ENCODE peak calls at places on chromosomes 5 and 9, in five cellular contexts. V is right cardiac atrium, O is SK-N-SH, C is MM.1S, D is neural progenitor cell. T is an unnamed sample. For H3K27me3 and H3K9me3, the result is how much of the 10 kb centered on the place peaks cover.

GRCh38 chr5:29229461-29229860 is 1964.0 kb upstream of the CDH6 start:
- DNase-seq in V (no peak), O (no peak), C (no peak), D (no peak), T (no peak)

GRCh38 chr9:18587988-18588387 is 114.0 kb downstream of the ADAMTSL1 start:
- DNase-seq in V (no peak), O (no peak), C (no peak), D (no peak), T (no peak)

GRCh38 chr5:154648706-154649105 is 106.5 kb upstream of the LARP1 start:
- DNase-seq in V (peak), O (no peak), C (no peak), D (no peak), T (no peak)

GRCh38 chr5:173778784-173779304 is 109.3 kb upstream of the CPEB4 start:
- DNase-seq in V (no peak), O (no peak), C (no peak), D (no peak), T (no peak)

GRCh38 chr5:16787278-16787677 is 148.8 kb downstream of the MYO10 start:
- DNase-seq in V (no peak), O (peak), C (no peak), D (no peak), T (no peak)

GRCh38 chr9:127805620-127806019 is 2.9 kb downstream of the FPGS start:
- DNase-seq in V (peak), O (peak), C (peak), D (peak), T (no peak)

GRCh38 chr9:71634753-71635152 is 133.6 kb downstream of the CEMIP2 start:
- DNase-seq in V (no peak), O (no peak), C (no peak), D (no peak), T (no peak)

GRCh38 chr9:72173080-72173479 is 23.8 kb downstream of the GDA start:
- DNase-seq in V (no peak), O (no peak), C (no peak), D (no peak), T (no peak)

GRCh38 chr5:143582176-143582575 is 178.7 kb upstream of the NR3C1 start:
- DNase-seq in V (no peak), O (no peak), C (peak), D (no peak), T (no peak)

GRCh38 chr9:117291223-117291622 is 123.6 kb downstream of the ASTN2 start:
- DNase-seq in V (no peak), O (no peak), C (no peak), D (no peak), T (no peak)

DNA sequence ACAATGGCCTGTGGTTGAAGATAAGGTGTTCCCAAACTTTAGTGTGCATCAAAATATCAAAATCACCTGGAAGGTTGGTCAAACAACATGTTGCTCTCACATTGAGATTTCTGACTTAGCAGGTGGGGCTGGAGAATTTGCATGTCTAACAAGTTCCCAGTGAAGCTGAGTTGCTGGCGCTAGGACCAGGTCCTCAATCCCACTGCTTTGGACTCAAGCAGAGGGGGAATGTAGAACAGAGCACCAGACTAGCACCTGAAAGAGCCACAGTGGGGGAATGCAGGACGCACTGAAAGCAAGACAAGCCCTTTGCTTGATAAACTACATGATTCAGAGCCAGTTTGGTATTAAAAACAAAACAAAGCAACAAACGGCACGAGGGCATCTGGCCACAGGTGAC is 458.1 kb downstream of the MTRR start:
- DNase-seq in V (no peak), O (no peak), C (no peak), D (no peak), T (no peak)
- H3K27me3 ChIP-seq in V (under half), O (under half), C (under half), D (under half), T (under half)

DNA sequence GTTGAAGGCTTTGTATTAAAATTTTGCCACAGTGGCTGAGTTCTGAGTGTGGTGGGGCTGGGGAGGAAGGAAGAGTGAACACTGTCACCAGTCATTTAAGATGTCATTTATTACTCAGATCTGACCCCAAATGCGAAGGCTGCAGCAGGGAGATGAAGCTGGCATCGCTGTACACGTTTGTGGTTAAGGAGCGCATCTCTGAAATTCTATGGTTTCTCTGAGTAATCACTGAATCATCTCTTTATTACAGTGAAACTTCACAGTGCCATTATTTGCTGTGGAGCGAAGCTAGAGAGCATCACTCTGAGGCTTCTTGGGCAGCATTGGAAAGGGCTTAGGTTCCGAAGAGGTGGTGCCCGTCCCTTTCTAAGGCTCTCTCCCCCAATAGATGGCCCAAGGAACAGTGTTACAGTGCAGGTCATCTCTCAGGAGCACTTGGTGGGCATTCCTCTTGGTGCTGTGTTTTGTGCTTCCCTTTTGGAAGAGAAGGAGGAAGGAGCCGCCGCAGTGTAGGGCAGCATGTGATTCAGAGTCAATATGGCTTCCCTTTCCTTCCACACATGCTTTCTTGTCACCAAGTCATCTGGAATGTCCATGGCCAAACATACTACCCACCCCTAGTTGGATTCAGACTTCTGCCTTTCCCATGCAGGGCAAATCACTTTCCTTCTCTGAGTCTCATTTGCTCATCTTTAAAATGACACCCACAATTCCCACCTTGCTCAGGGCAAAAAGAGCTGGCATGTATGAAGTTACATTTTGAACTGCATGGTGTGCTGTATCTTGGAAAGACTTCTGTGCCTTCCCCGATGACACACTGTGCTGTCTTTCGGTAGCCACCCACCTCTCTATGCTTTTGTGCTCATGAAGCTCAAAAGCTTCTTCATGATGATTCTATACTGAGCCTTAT is 9.3 kb upstream of the TEX48 start:
- DNase-seq in V (no peak), O (no peak), C (no peak), D (no peak), T (no peak)
- H3K9me3 ChIP-seq in V (under half), O (under half), C (under half), D (under half), T (under half)

DNA sequence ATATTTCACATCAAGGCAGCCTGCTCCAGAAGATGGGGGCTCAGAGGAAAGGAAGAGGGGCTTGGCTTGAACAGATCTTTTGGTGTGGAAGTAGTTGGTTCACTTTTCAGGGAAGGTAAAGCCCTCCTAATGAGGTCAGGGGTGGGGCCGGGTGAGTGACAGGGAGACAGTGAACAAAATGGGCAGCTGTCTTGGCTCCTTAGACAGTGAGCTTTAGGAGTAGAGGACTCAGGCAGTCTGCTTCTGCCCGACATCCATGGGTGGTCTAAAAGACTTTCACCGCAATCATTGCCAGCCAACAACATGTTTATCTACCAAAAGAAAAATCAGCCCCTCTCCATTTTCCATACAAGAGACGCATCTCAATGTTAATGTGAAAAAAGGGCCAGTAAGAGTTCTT is 241.0 kb downstream of the EBF1 start:
- DNase-seq in V (no peak), O (no peak), C (no peak), D (no peak), T (no peak)
- H3K27ac ChIP-seq in V (no peak), O (no peak), C (no peak), D (no peak), T (no peak)

GRCh38 chr5:147754372-147755122 is 28.0 kb downstream of the JAKMIP2 start:
- DNase-seq in V (no peak), O (no peak), C (no peak), D (no peak), T (no peak)

GRCh38 chr5:147753783-147754182 is 28.7 kb downstream of the JAKMIP2 start:
- DNase-seq in V (no peak), O (no peak), C (no peak), D (no peak), T (no peak)

GRCh38 chr5:147752033-147752432 is 30.5 kb downstream of the JAKMIP2 start:
- DNase-seq in V (no peak), O (no peak), C (no peak), D (peak), T (no peak)

GRCh38 chr5:147751156-147751830 is 31.2 kb downstream of the JAKMIP2 start:
- DNase-seq in V (no peak), O (no peak), C (no peak), D (no peak), T (no peak)

GRCh38 chr5:147752666-147753290 is 29.8 kb downstream of the JAKMIP2 start:
- DNase-seq in V (no peak), O (no peak), C (no peak), D (no peak), T (no peak)
- H3K27me3 ChIP-seq in V (under half), O (under half), C (under half), D (under half), T (under half)

DNA sequence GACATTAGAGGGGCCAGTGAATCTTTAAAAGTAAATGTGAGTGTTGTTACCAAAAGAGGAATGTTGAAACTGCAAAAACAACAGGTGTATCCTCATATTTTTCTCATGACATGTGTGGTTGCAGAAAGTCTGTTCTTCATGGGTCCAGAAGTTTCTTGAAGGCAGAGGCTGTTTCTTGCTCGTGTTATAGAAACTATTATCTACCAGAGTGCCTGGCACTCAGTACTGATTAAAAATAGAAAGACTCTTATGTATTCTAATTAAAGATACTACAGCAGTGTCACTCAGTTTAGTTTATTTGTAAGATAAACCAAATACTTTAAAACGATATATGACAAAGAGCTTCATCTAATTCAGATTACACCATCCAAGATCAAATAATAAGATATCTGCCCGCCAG is 1864.2 kb upstream of the WWC1 start:
- DNase-seq in V (no peak), O (no peak), C (peak), D (no peak), T (no peak)
- H3K9me3 ChIP-seq in V (under half), O (under half), C (under half), D (under half), T (under half)

DNA sequence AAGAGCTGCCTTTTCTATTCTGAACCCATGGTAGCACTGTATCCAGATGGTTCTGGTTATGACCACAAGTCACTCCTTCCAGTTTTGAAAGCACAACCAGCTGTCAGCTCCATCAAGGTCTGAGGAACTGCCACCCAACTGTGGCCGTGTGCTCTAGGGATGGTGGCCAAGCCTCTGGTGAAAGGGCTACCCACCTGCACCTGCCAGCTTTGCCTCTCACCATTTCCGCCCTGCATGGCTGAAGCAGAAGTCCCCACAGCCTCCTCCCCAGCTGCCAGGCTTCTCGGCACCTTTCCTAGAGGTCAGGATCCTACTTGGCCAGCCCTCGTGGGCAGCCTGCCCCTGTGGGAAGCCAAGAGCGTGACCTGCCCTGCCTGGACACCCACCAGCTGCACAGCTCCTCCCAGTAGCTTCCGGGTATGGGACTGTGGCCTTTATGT is 16.8 kb downstream of the SEMA5A start:
- DNase-seq in V (peak), O (no peak), C (peak), D (no peak), T (peak)
- H3K27ac ChIP-seq in V (peak), O (no peak), C (peak), D (no peak), T (peak)

GRCh38 chr9:130264414-130265350 is 878 bp upstream of the HMCN2 start:
- DNase-seq in V (no peak), O (peak), C (no peak), D (no peak), T (no peak)

GRCh38 chr9:130265431-130266235 is at the start of gene HMCN2:
- DNase-seq in V (no peak), O (peak), C (no peak), D (peak), T (peak)

GRCh38 chr9:130262771-130263170 is 2.8 kb upstream of the HMCN2 start:
- DNase-seq in V (no peak), O (no peak), C (no peak), D (no peak), T (no peak)

GRCh38 chr9:130262061-130262745 is 3.4 kb upstream of the HMCN2 start:
- DNase-seq in V (no peak), O (no peak), C (no peak), D (no peak), T (no peak)

DNA sequence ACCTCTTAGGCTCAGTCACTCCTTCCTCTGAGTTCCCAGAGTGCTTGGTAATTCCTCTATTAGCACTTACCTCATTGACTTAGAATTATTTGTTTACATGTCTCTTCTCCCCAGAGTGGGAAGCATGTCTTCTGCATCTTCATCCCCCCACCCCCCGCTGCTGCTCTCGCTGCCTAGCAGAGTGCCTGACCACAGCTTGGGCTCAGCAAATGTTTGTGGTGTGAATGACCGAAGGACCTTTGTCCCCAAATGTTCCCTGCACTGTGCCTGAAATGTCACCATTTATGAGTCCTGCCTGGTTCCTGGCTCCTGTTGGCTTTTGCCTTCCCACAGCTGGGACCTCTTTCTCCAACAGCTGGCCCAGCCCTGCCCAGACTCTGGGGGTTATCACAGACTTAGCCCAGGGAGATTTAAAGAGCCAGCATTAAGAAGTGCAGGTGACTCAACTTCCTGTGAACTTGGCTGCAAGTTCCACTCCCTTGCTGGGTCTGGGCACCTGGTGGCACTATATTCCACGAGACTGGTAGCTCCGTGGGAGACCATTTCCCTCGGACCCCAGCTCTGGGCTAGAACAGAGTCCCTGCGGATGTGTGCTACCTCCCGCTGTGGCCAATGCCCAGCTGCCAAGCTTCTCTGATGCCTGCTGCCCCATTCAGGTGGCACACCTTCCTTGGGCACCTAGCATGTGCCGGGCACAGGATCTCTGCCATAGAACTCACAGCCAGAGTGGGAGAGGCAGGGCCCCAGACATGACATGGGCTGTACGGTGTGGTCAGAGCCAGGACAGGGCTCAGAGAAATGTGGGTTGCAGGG is 1.8 kb upstream of the HMCN2 start:
- DNase-seq in V (no peak), O (peak), C (no peak), D (no peak), T (peak)
- H3K27me3 ChIP-seq in V (under half), O (under half), C (half or more), D (under half), T (under half)

DNA sequence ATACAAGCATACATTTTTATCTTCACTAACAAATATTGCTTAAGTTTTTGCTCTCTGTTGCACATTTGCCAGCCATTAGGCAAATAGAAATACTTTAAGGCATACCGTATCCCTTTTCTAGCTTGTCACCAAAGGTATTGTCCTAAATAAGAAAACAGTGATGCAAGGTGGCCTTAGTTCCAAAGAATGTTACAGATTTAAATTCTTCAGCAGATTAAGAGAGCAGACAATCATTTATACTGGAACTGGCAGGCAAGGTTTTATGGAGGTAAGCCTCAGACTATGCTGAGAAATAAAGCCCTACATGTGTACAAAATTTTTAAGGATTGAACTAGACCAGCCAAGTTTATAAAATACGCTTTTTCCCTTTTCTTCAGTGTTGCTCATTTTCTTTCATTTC is 247.8 kb downstream of the IZUMO3 start:
- DNase-seq in V (no peak), O (no peak), C (no peak), D (peak), T (no peak)
- H3K9me3 ChIP-seq in V (under half), O (under half), C (under half), D (under half), T (under half)

DNA sequence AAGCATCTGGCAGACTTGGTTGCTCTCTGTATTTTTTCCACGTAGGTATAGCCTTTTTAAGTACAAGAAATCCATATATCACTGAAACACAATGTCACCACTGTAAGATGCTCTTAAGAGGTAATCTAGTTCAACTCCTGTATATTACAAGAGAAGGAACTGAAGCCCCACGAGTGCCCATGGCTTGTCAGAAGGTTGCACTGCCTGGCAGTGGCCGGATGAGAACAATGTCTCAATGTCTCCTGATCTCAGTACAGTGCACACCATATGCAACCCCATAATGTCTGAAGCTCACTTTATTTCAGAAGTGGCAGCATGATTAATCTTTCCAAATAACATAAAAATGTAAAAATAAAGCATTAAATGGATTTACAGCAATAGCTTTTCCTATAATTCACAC is 27.7 kb downstream of the TUT7 start:
- DNase-seq in V (no peak), O (no peak), C (no peak), D (no peak), T (no peak)
- H3K27ac ChIP-seq in V (no peak), O (no peak), C (no peak), D (no peak), T (no peak)

T was measured in psoas muscle.